ENCODE peak calls at places on chromosomes 11 and 22, in six cellular contexts. F is fibroblast of pulmonary artery; I is GOT3; S is NT2/D1; M is lower leg skin; Z is activated CD8-positive, alpha-beta T cell treated with anti-CD3 and anti-CD28 coated beads for 36 hours. Y is an unnamed sample.

GRCh38 chr11:60336767-60337391 is 9.8 kb downstream of the MS4A6E start:
- DNase-seq in F (no peak), I (no peak), S (no peak), M (no peak), Z (no peak), Y (no peak)

GRCh38 chr11:73439002-73439843 is 63.0 kb downstream of the RELT start:
- DNase-seq in F (no peak), I (no peak), S (no peak), M (no peak), Z (no peak), Y (no peak)

GRCh38 chr11:92455221-92455790 is 230.7 kb downstream of the FAT3 start:
- DNase-seq in F (no peak), I (no peak), S (no peak), M (no peak), Z (no peak), Y (no peak)

GRCh38 chr11:102494216-102494615 is 36.3 kb downstream of the MMP7 start:
- DNase-seq in F (peak; percentile 89), I (no peak), S (no peak), M (no peak), Z (no peak), Y (no peak)

GRCh38 chr11:126355926-126356897 is 726 bp downstream of the ST3GAL4 start:
- DNase-seq in F (no peak), I (no peak), S (no peak), M (no peak), Z (peak; percentile 47), Y (no peak)

GRCh38 chr11:125451400-125452124 is 44.5 kb downstream of the FEZ1 start:
- DNase-seq in F (peak; percentile 59), I (no peak), S (peak; percentile 63), M (peak; percentile 88), Z (peak; percentile 13), Y (no peak)

GRCh38 chr22:39221999-39222686 is 22.6 kb downstream of the PDGFB start:
- DNase-seq in F (no peak), I (no peak), S (no peak), M (no peak), Z (no peak), Y (no peak)

GRCh38 chr11:41879186-41879738 is 419.8 kb upstream of the LRRC4C start:
- DNase-seq in F (peak; percentile 30), I (no peak), S (no peak), M (no peak), Z (no peak), Y (no peak)

GRCh38 chr22:29831186-29831921 is 6.7 kb downstream of the ASCC2 start:
- DNase-seq in F (no peak), I (no peak), S (no peak), M (no peak), Z (no peak), Y (no peak)

GRCh38 chr11:132555617-132556016 is 976.7 kb downstream of the OPCML start:
- DNase-seq in F (no peak), I (no peak), S (no peak), M (no peak), Z (no peak), Y (no peak)

GRCh38 chr11:67287355-67288197 is 1.5 kb upstream of the ANKRD13D start:
- DNase-seq in F (no peak), I (no peak), S (no peak), M (no peak), Z (peak; percentile 64), Y (no peak)

GRCh38 chr11:115759622-115760527 is 255.7 kb upstream of the CADM1 start:
- DNase-seq in F (no peak), I (no peak), S (no peak), M (no peak), Z (no peak), Y (no peak)

GRCh38 chr22:39214383-39215069 is 30.3 kb downstream of the PDGFB start:
- DNase-seq in F (no peak), I (no peak), S (peak; percentile 39), M (peak; percentile 48), Z (no peak), Y (no peak)

GRCh38 chr11:126799974-126800373 is 200.6 kb downstream of the KIRREL3 start:
- DNase-seq in F (no peak), I (no peak), S (no peak), M (peak; percentile 58), Z (no peak), Y (no peak)

GRCh38 chr11:60310407-60310998 is 16.6 kb upstream of the MS4A6E start:
- DNase-seq in F (no peak), I (no peak), S (no peak), M (no peak), Z (no peak), Y (no peak)

GRCh38 chr11:59173964-59174663 is 2.2 kb downstream of the DTX4 start:
- DNase-seq in F (peak; percentile 48), I (no peak), S (peak; percentile 79), M (no peak), Z (no peak), Y (no peak)

GRCh38 chr11:48088682-48089050 is 108.3 kb downstream of the PTPRJ start:
- DNase-seq in F (no peak), I (no peak), S (no peak), M (no peak), Z (no peak), Y (no peak)

GRCh38 chr11:12324585-12324984 is 52.8 kb upstream of the PARVA start:
- DNase-seq in F (no peak), I (no peak), S (no peak), M (no peak), Z (no peak), Y (no peak)

GRCh38 chr11:72781063-72781312 is 12.9 kb downstream of the STARD10 start:
- DNase-seq in F (no peak), I (no peak), S (no peak), M (no peak), Z (no peak), Y (no peak)

GRCh38 chr11:59668188-59668949 is 468 bp downstream of the PATL1 start:
- DNase-seq in F (peak; percentile 39), I (no peak), S (peak; percentile 39), M (peak; percentile 94), Z (peak; percentile 78), Y (no peak)

GRCh38 chr22:24985824-24986214 is 33.3 kb downstream of the KIAA1671 start:
- DNase-seq in F (peak; percentile 98), I (no peak), S (no peak), M (no peak), Z (no peak), Y (no peak)

GRCh38 chr11:18844753-18845367 is 53.3 kb upstream of the PTPN5 start:
- DNase-seq in F (peak; percentile 44), I (no peak), S (peak; percentile 18), M (no peak), Z (no peak), Y (no peak)

GRCh38 chr11:1008001-1008400 is 28.5 kb downstream of the MUC6 start:
- DNase-seq in F (no peak), I (no peak), S (no peak), M (no peak), Z (no peak), Y (no peak)

GRCh38 chr22:30235687-30236170 is 10.8 kb downstream of the LIF start:
- DNase-seq in F (peak; percentile 59), I (no peak), S (no peak), M (no peak), Z (no peak), Y (no peak)

Y was measured in cortex of kidney.